ENCODE peak calls at places on chromosomes 12 and 14, in seven cellular contexts. One of them, this sample, is unnamed.

GRCh38 chr12:50725011-50725899 is 38.6 kb upstream of the ATF1 start:
- DNase-seq in K562: no peak
- DNase-seq in HepG2: no peak
- DNase-seq in SK-N-SH: no peak
- DNase-seq in GM12892: no peak
- DNase-seq in H1: no peak
- DNase-seq in GM12878: no peak
- DNase-seq in this sample: no peak

GRCh38 chr12:8445731-8446130 is 10.0 kb upstream of the CLEC6A start:
- DNase-seq in K562: no peak
- DNase-seq in HepG2: no peak
- DNase-seq in SK-N-SH: no peak
- DNase-seq in GM12892: no peak
- DNase-seq in H1: no peak
- DNase-seq in GM12878: no peak
- DNase-seq in this sample: no peak

GRCh38 chr12:123741937-123742572 is 20.0 kb upstream of the DNAH10 start:
- DNase-seq in K562: no peak
- DNase-seq in HepG2: no peak
- DNase-seq in SK-N-SH: no peak
- DNase-seq in GM12892: no peak
- DNase-seq in H1: no peak
- DNase-seq in GM12878: no peak
- DNase-seq in this sample: no peak

GRCh38 chr12:68733661-68734071 is 12.3 kb upstream of the SLC35E3 start:
- DNase-seq in K562: no peak
- DNase-seq in HepG2: no peak
- DNase-seq in SK-N-SH: no peak
- DNase-seq in GM12892: no peak
- DNase-seq in H1: no peak
- DNase-seq in GM12878: no peak
- DNase-seq in this sample: no peak

GRCh38 chr12:26134540-26134939 is 9.7 kb upstream of the BHLHE41 start:
- DNase-seq in K562: no peak
- DNase-seq in HepG2: no peak
- DNase-seq in SK-N-SH: no peak
- DNase-seq in GM12892: no peak
- DNase-seq in H1: no peak
- DNase-seq in GM12878: no peak
- DNase-seq in this sample: no peak

GRCh38 chr12:12405882-12406281 is 49.0 kb downstream of the BORCS5 start:
- DNase-seq in K562: no peak
- DNase-seq in HepG2: peak
- DNase-seq in SK-N-SH: no peak
- DNase-seq in GM12892: no peak
- DNase-seq in H1: no peak
- DNase-seq in GM12878: no peak
- DNase-seq in this sample: no peak

GRCh38 chr12:71438670-71439361 is 782 bp upstream of the LGR5 start:
- DNase-seq in K562: no peak
- DNase-seq in HepG2: peak
- DNase-seq in SK-N-SH: peak
- DNase-seq in GM12892: no peak
- DNase-seq in H1: no peak
- DNase-seq in GM12878: no peak
- DNase-seq in this sample: no peak

GRCh38 chr14:105536691-105537579 is 10.6 kb downstream of the TMEM121 start:
- DNase-seq in K562: no peak
- DNase-seq in HepG2: no peak
- DNase-seq in SK-N-SH: peak
- DNase-seq in GM12892: no peak
- DNase-seq in H1: no peak
- DNase-seq in GM12878: no peak
- DNase-seq in this sample: no peak

GRCh38 chr12:75550401-75550851 is 39.0 kb upstream of the KRR1 start:
- DNase-seq in K562: no peak
- DNase-seq in HepG2: no peak
- DNase-seq in SK-N-SH: no peak
- DNase-seq in GM12892: no peak
- DNase-seq in H1: no peak
- DNase-seq in GM12878: no peak
- DNase-seq in this sample: no peak

GRCh38 chr14:104296388-104297312 is 158.3 kb downstream of the KIF26A start:
- DNase-seq in K562: no peak
- DNase-seq in HepG2: no peak
- DNase-seq in SK-N-SH: peak
- DNase-seq in GM12892: no peak
- DNase-seq in H1: no peak
- DNase-seq in GM12878: no peak
- DNase-seq in this sample: no peak

GRCh38 chr12:56687225-56688128 is 607 bp downstream of the PTGES3 start:
- DNase-seq in K562: no peak
- DNase-seq in HepG2: no peak
- DNase-seq in SK-N-SH: no peak
- DNase-seq in GM12892: peak
- DNase-seq in H1: no peak
- DNase-seq in GM12878: no peak
- DNase-seq in this sample: no peak

GRCh38 chr14:91403069-91403600 is 14.5 kb downstream of the CCDC88C start:
- DNase-seq in K562: no peak
- DNase-seq in HepG2: no peak
- DNase-seq in SK-N-SH: peak
- DNase-seq in GM12892: no peak
- DNase-seq in H1: no peak
- DNase-seq in GM12878: no peak
- DNase-seq in this sample: no peak

GRCh38 chr12:27244680-27245005 is 557 bp downstream of the STK38L start:
- DNase-seq in K562: no peak
- DNase-seq in HepG2: no peak
- DNase-seq in SK-N-SH: no peak
- DNase-seq in GM12892: peak
- DNase-seq in H1: no peak
- DNase-seq in GM12878: no peak
- DNase-seq in this sample: no peak

GRCh38 chr12:24996102-24996797 is 47.3 kb upstream of the BCAT1 start:
- DNase-seq in K562: no peak
- DNase-seq in HepG2: no peak
- DNase-seq in SK-N-SH: no peak
- DNase-seq in GM12892: no peak
- DNase-seq in H1: no peak
- DNase-seq in GM12878: no peak
- DNase-seq in this sample: no peak

GRCh38 chr14:89958966-89959365 is 3.2 kb downstream of the TDP1 start:
- DNase-seq in K562: no peak
- DNase-seq in HepG2: no peak
- DNase-seq in SK-N-SH: no peak
- DNase-seq in GM12892: no peak
- DNase-seq in H1: no peak
- DNase-seq in GM12878: no peak
- DNase-seq in this sample: no peak

GRCh38 chr12:96617178-96617577 is 127.8 kb downstream of the CFAP54 start:
- DNase-seq in K562: peak
- DNase-seq in HepG2: no peak
- DNase-seq in SK-N-SH: no peak
- DNase-seq in GM12892: no peak
- DNase-seq in H1: no peak
- DNase-seq in GM12878: no peak
- DNase-seq in this sample: no peak

GRCh38 chr12:88993655-88994054 is 358.6 kb downstream of the DUSP6 start:
- DNase-seq in K562: peak
- DNase-seq in HepG2: peak
- DNase-seq in SK-N-SH: peak
- DNase-seq in GM12892: no peak
- DNase-seq in H1: no peak
- DNase-seq in GM12878: no peak
- DNase-seq in this sample: no peak

GRCh38 chr14:76352639-76353281 is 23.2 kb upstream of the ESRRB start:
- DNase-seq in K562: no peak
- DNase-seq in HepG2: peak
- DNase-seq in SK-N-SH: peak
- DNase-seq in GM12892: peak
- DNase-seq in H1: peak
- DNase-seq in GM12878: peak
- DNase-seq in this sample: peak

GRCh38 chr12:20931894-20932293 is 121.4 kb downstream of the SLCO1B3 start:
- DNase-seq in K562: no peak
- DNase-seq in HepG2: no peak
- DNase-seq in SK-N-SH: no peak
- DNase-seq in GM12892: no peak
- DNase-seq in H1: no peak
- DNase-seq in GM12878: no peak
- DNase-seq in this sample: no peak

GRCh38 chr14:104121142-104121541 is 17.2 kb upstream of the KIF26A start:
- DNase-seq in K562: no peak
- DNase-seq in HepG2: no peak
- DNase-seq in SK-N-SH: no peak
- DNase-seq in GM12892: no peak
- DNase-seq in H1: no peak
- DNase-seq in GM12878: no peak
- DNase-seq in this sample: no peak

GRCh38 chr12:3671330-3672112 is 81.4 kb downstream of the CRACR2A start:
- DNase-seq in K562: no peak
- DNase-seq in HepG2: no peak
- DNase-seq in SK-N-SH: no peak
- DNase-seq in GM12892: no peak
- DNase-seq in H1: no peak
- DNase-seq in GM12878: no peak
- DNase-seq in this sample: no peak

GRCh38 chr12:59649203-59649602 is 53.4 kb downstream of the SLC16A7 start:
- DNase-seq in K562: no peak
- DNase-seq in HepG2: peak
- DNase-seq in SK-N-SH: no peak
- DNase-seq in GM12892: no peak
- DNase-seq in H1: no peak
- DNase-seq in GM12878: no peak
- DNase-seq in this sample: no peak

GRCh38 chr14:61911534-61911933 is 149.3 kb downstream of the SNAPC1 start:
- DNase-seq in K562: no peak
- DNase-seq in HepG2: no peak
- DNase-seq in SK-N-SH: no peak
- DNase-seq in GM12892: no peak
- DNase-seq in H1: no peak
- DNase-seq in GM12878: no peak
- DNase-seq in this sample: no peak

GRCh38 chr14:89254201-89254919 is 162.7 kb downstream of the FOXN3 start:
- DNase-seq in K562: no peak
- DNase-seq in HepG2: no peak
- DNase-seq in SK-N-SH: no peak
- DNase-seq in GM12892: no peak
- DNase-seq in H1: no peak
- DNase-seq in GM12878: no peak
- DNase-seq in this sample: no peak

GRCh38 chr12:75876843-75877587 is 154.6 kb downstream of the PHLDA1 start:
- DNase-seq in K562: no peak
- DNase-seq in HepG2: no peak
- DNase-seq in SK-N-SH: no peak
- DNase-seq in GM12892: no peak
- DNase-seq in H1: no peak
- DNase-seq in GM12878: no peak
- DNase-seq in this sample: no peak

DNA sequence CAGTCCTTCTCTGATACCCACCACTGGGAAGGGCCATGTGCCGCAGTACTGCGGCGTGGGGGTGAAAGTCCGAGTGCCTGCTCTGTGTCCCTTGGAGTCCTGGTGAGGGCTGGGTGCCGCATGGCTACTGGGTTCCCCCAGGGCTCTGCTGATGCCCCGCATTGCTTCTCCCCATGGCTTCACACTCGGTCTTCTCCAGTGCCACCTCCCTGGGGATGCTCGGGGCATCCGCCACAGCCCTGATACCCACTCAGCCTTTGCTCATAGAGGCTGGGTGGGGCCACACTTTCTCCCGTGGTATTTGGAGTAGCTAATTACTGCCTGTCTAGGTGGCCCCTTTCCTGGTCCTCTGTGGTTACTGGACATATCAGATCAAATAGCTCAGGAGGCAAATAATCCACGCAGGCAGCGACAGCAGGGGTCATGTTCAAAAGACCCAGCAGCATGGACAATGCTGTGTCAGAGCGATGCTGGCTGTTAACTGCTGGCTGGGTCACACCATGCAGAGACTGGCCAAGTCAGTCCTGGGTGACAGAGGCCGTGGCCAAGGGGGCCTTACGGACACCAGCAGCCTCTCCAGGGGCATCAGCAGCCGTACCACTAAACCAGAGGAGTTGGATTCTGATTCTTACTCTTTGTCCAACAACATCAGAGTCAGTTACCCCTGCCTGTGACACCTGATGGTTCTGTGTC is 106.5 kb downstream of the ADGRD1 start:
- DNase-seq in K562: no peak
- DNase-seq in HepG2: no peak
- DNase-seq in SK-N-SH: no peak
- DNase-seq in GM12892: no peak
- DNase-seq in H1: no peak
- DNase-seq in GM12878: no peak
- DNase-seq in this sample: no peak
- TF ChIP-seq TAF1 in K562: no peak
- TF ChIP-seq TAF1 in HepG2: no peak
- TF ChIP-seq TAF1 in SK-N-SH: no peak
- TF ChIP-seq TAF1 in GM12892: no peak
- TF ChIP-seq TAF1 in H1: no peak
- TF ChIP-seq TAF1 in GM12878: no peak
- TF ChIP-seq TAF1 in this sample: no peak

DNA sequence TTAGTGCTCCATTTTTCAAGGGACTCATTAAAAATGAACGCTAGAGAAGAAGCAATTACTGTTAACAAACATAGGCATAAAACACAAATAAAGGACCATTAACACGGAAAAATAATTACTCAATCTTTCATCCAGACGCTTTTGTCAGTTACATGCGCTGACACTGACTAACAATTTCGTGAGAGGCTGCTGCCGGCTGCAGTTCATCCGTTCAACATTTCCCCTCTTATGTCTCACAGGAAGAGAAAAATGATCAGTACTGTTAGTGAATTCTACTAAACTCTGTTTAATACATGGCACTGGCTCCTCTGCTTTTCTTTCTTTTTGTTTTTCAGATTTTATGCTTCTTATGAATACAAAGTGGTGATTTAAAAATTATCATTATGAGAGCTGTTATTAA is 472.7 kb upstream of the FLRT2 start:
- DNase-seq in K562: no peak
- DNase-seq in HepG2: no peak
- DNase-seq in SK-N-SH: no peak
- DNase-seq in GM12892: no peak
- DNase-seq in H1: no peak
- DNase-seq in GM12878: no peak
- DNase-seq in this sample: no peak
- TF ChIP-seq TAF1 in K562: no peak
- TF ChIP-seq TAF1 in HepG2: no peak
- TF ChIP-seq TAF1 in SK-N-SH: no peak
- TF ChIP-seq TAF1 in GM12892: no peak
- TF ChIP-seq TAF1 in H1: no peak
- TF ChIP-seq TAF1 in GM12878: no peak
- TF ChIP-seq TAF1 in this sample: no peak

GRCh38 chr14:58460772-58461171 is 33.3 kb downstream of the KIAA0586 start:
- DNase-seq in K562: no peak
- DNase-seq in HepG2: no peak
- DNase-seq in SK-N-SH: no peak
- DNase-seq in GM12892: no peak
- DNase-seq in H1: no peak
- DNase-seq in GM12878: no peak
- DNase-seq in this sample: no peak
- TF ChIP-seq TAF1 in K562: no peak
- TF ChIP-seq TAF1 in HepG2: no peak
- TF ChIP-seq TAF1 in SK-N-SH: no peak
- TF ChIP-seq TAF1 in GM12892: no peak
- TF ChIP-seq TAF1 in H1: no peak
- TF ChIP-seq TAF1 in GM12878: no peak
- TF ChIP-seq TAF1 in this sample: no peak

GRCh38 chr12:84638811-84639368 is 273.7 kb downstream of the SLC6A15 start:
- DNase-seq in K562: no peak
- DNase-seq in HepG2: no peak
- DNase-seq in SK-N-SH: no peak
- DNase-seq in GM12892: no peak
- DNase-seq in H1: no peak
- DNase-seq in GM12878: no peak
- DNase-seq in this sample: no peak
- TF ChIP-seq TAF1 in K562: no peak
- TF ChIP-seq TAF1 in HepG2: no peak
- TF ChIP-seq TAF1 in SK-N-SH: no peak
- TF ChIP-seq TAF1 in GM12892: no peak
- TF ChIP-seq TAF1 in H1: no peak
- TF ChIP-seq TAF1 in GM12878: no peak
- TF ChIP-seq TAF1 in this sample: no peak